ENCODE peak calls at places on chromosomes 1 and 21, in five cellular contexts. J is AG04450, Q is mesendoderm, M is left ventricle myocardium inferior, T is lung. V is an unnamed sample.

GRCh38 chr1:6170742-6171201 is 9.3 kb downstream of the CHD5 start:
- DNase-seq in J (no peak), Q (no peak), M (no peak), T (no peak), V (peak; percentile 63)

GRCh38 chr1:67536957-67537646 is 106.9 kb upstream of the SERBP1 start:
- DNase-seq in J (no peak), Q (no peak), M (no peak), T (no peak), V (no peak)

GRCh38 chr1:153087692-153088091 is 6.6 kb downstream of the SPRR2E start:
- DNase-seq in J (no peak), Q (no peak), M (no peak), T (no peak), V (no peak)

GRCh38 chr21:41360072-41360821 is 1.6 kb upstream of the MX2 start:
- DNase-seq in J (peak; percentile 10), Q (peak; percentile 24), M (peak; percentile 33), T (peak; percentile 16), V (peak; percentile 79)

GRCh38 chr1:236067854-236068454 is 3.1 kb upstream of the NID1 start:
- DNase-seq in J (no peak), Q (no peak), M (no peak), T (no peak), V (no peak)

GRCh38 chr1:243945727-243946126 is 95.7 kb upstream of the AKT3 start:
- DNase-seq in J (no peak), Q (no peak), M (no peak), T (no peak), V (no peak)

GRCh38 chr1:156253634-156254033 is 5.8 kb upstream of the PAQR6 start:
- DNase-seq in J (no peak), Q (no peak), M (no peak), T (no peak), V (no peak)

GRCh38 chr1:7491089-7491817 is 279.8 kb upstream of the VAMP3 start:
- DNase-seq in J (no peak), Q (no peak), M (no peak), T (peak; percentile 57), V (no peak)

GRCh38 chr21:33268392-33268735 is 2.2 kb downstream of the IL10RB start:
- DNase-seq in J (no peak), Q (no peak), M (no peak), T (no peak), V (no peak)

GRCh38 chr1:21384620-21385019 is 55.3 kb upstream of the NBPF3 start:
- DNase-seq in J (no peak), Q (no peak), M (no peak), T (peak; percentile 77), V (no peak)

GRCh38 chr1:186848509-186849130 is 19.9 kb downstream of the PLA2G4A start:
- DNase-seq in J (no peak), Q (no peak), M (no peak), T (no peak), V (no peak)

GRCh38 chr21:43864806-43865470 is at the start of gene AGPAT3:
- DNase-seq in J (no peak), Q (no peak), M (peak; percentile 36), T (no peak), V (peak; percentile 89)

GRCh38 chr1:35683012-35683411 is 35.7 kb downstream of the C1orf216 start:
- DNase-seq in J (no peak), Q (no peak), M (no peak), T (no peak), V (no peak)

GRCh38 chr1:223474804-223475203 is 81.6 kb downstream of the CCDC185 start:
- DNase-seq in J (no peak), Q (no peak), M (no peak), T (no peak), V (no peak)

GRCh38 chr1:81560629-81561028 is 240.1 kb upstream of the ADGRL2 start:
- DNase-seq in J (no peak), Q (no peak), M (no peak), T (no peak), V (no peak)

GRCh38 chr1:151841141-151841540 is 1.5 kb upstream of the C2CD4D start:
- DNase-seq in J (no peak), Q (no peak), M (no peak), T (no peak), V (no peak)

GRCh38 chr1:24003331-24003972 is 23.3 kb upstream of the SRSF10 start:
- DNase-seq in J (no peak), Q (peak; percentile 43), M (no peak), T (no peak), V (peak; percentile 46)

GRCh38 chr1:7623886-7624285 is 147.2 kb upstream of the VAMP3 start:
- DNase-seq in J (no peak), Q (no peak), M (no peak), T (no peak), V (no peak)

GRCh38 chr1:147669475-147670318 is 627 bp downstream of the ACP6 start:
- DNase-seq in J (no peak), Q (peak; percentile 76), M (peak; percentile 26), T (peak; percentile 56), V (peak; percentile 77)

GRCh38 chr1:8116892-8117262 is 90.8 kb upstream of the ERRFI1 start:
- DNase-seq in J (peak; percentile 84), Q (no peak), M (peak; percentile 77), T (peak; percentile 46), V (no peak)

GRCh38 chr1:152658649-152659048 is 4.5 kb upstream of the LCE2D start:
- DNase-seq in J (no peak), Q (no peak), M (no peak), T (no peak), V (no peak)

GRCh38 chr1:238950786-238951185 is 435.6 kb upstream of the CHRM3 start:
- DNase-seq in J (no peak), Q (no peak), M (no peak), T (no peak), V (no peak)

GRCh38 chr21:29261555-29262540 is 36.9 kb upstream of the BACH1 start:
- DNase-seq in J (no peak), Q (no peak), M (no peak), T (no peak), V (no peak)

GRCh38 chr1:63967901-63968300 is 194.1 kb downstream of the ROR1 start:
- DNase-seq in J (no peak), Q (no peak), M (no peak), T (no peak), V (no peak)

GRCh38 chr1:79190074-79190473 is 183.5 kb upstream of the ADGRL4 start:
- DNase-seq in J (no peak), Q (no peak), M (no peak), T (no peak), V (no peak)

GRCh38 chr1:21492171-21492625 is 17.0 kb upstream of the ALPL start:
- DNase-seq in J (no peak), Q (no peak), M (no peak), T (no peak), V (no peak)

GRCh38 chr1:8096105-8097011 is 70.2 kb upstream of the ERRFI1 start:
- DNase-seq in J (no peak), Q (no peak), M (no peak), T (no peak), V (no peak)

GRCh38 chr1:35914706-35915105 is 16.2 kb upstream of the AGO3 start:
- DNase-seq in J (no peak), Q (no peak), M (no peak), T (no peak), V (no peak)

GRCh38 chr1:167714851-167715652 is 6.7 kb upstream of the MPZL1 start:
- DNase-seq in J (peak; percentile 77), Q (peak; percentile 88), M (peak; percentile 80), T (peak; percentile 86), V (peak; percentile 76)

GRCh38 chr21:36602735-36603134 is 96.2 kb upstream of the SIM2 start:
- DNase-seq in J (no peak), Q (no peak), M (no peak), T (no peak), V (no peak)

GRCh38 chr1:181179279-181179979 is 90.9 kb downstream of the IER5 start:
- DNase-seq in J (no peak), Q (peak; percentile 55), M (no peak), T (no peak), V (no peak)
- H3K4me3 ChIP-seq in J (no peak overlapping the region), Q (no peak overlapping the region), M (peak overlapping the region; percentile 12), T (no peak overlapping the region), V (no peak overlapping the region)

DNA sequence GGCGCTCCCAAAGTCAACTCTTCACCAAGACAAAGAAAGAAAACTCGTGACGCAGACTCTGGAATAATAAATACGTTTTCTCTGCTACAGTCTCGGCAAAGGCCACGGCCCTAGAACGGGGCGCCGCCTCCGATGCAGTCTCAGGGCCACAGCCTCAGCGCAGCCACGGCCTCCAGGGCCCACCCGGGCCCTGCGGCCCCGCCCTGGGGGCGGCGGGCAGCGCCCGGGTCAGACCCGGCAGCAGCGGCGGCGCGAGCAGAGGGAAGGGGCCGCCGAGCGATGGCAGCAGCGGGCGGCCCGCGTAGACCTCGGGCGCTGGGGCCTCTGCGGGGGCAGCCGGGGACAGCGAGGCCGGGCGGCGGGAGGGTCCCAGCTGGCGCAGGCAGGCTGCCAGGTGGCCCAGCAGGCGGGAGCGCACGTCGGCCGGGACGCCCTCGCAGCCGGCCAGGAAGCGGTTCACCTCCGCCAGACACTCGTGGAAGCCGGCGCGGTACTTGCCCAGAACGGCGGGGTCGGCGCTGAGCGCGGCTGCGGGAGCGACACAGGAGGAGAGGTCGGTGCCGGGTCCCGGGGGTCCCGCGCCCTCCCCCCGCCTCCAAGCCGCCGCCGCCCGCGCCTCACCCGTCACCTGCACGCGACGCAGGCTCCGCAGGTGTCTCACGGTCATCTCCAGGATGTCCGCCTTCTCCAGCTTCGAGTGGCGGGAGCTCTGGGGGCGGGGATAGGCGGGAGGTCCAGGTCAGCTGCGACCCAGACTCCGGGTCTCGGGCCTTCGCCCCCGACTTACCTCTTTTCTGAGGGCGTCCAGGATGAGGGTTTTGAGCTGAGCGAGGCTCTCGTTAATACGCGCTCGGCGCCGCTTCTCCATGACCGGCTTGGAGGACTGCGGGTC is 746 bp downstream of the HES4 start:
- DNase-seq in J (no peak), Q (peak; percentile 38), M (no peak), T (no peak), V (peak; percentile 88)
- H3K27me3 ChIP-seq in J (peaks cover 12% of the 10 kb centered on the region), Q (peaks cover 29% of the 10 kb centered on the region), M (no peaks in the 10 kb centered on the region), T (no peaks in the 10 kb centered on the region), V (peaks cover 62% of the 10 kb centered on the region)

DNA sequence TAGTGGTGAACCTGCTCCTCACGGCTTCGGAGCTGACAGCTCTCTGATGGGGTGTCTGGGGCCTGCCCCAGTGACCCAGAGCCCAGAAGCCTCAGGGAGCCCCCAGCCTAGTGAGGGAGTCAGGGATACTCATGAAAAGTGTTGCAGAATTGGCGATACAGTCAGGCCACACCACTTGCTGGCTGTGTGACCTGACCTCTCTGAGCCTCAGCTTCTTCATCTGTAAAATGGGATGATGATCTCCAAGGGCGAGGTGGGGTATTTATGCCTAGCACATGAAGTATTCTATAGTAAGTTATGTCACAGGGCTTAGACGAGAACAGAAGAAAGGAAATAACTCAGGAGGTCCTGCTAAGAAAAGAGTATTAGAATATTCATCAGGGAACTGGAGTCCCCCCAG is 1.6 kb downstream of the TMEM51 start:
- DNase-seq in J (no peak), Q (no peak), M (no peak), T (no peak), V (no peak)
- H3K4me3 ChIP-seq in J (peak overlapping the region; percentile 71), Q (no peak overlapping the region), M (peak overlapping the region; percentile 87), T (no peak overlapping the region), V (peak overlapping the region; percentile 85)

GRCh38 chr1:32946413-32946812 is 18.2 kb downstream of the RNF19B start:
- DNase-seq in J (no peak), Q (no peak), M (no peak), T (no peak), V (no peak)

GRCh38 chr1:32947669-32948068 is 16.9 kb downstream of the RNF19B start:
- DNase-seq in J (no peak), Q (peak; percentile 62), M (no peak), T (no peak), V (no peak)

GRCh38 chr1:32948905-32949304 is 15.7 kb downstream of the RNF19B start:
- DNase-seq in J (no peak), Q (no peak), M (no peak), T (no peak), V (no peak)

GRCh38 chr1:32949519-32949918 is 15.1 kb downstream of the RNF19B start:
- DNase-seq in J (no peak), Q (no peak), M (no peak), T (no peak), V (no peak)

GRCh38 chr1:32948082-32948722 is 16.4 kb downstream of the RNF19B start:
- DNase-seq in J (no peak), Q (no peak), M (no peak), T (no peak), V (no peak)
- H3K27me3 ChIP-seq in J (no peaks in the 10 kb centered on the region), Q (no peaks in the 10 kb centered on the region), M (no peaks in the 10 kb centered on the region), T (no peaks in the 10 kb centered on the region), V (no peaks in the 10 kb centered on the region)